ENCODE peak calls at places on chromosomes 1 and 21, in six cellular contexts. I, Z, J, T, E and U are unnamed samples.

GRCh38 chr21:25329227-25329626 is 278.1 kb downstream of the MRPL39 start:
- DNase-seq in T (no peak), I (no peak), Z (no peak), E (no peak), J (no peak), U (no peak)

GRCh38 chr21:31354604-31355443 is 10.8 kb upstream of the TIAM1 start:
- DNase-seq in Z (no peak), E (no peak), I (no peak), J (no peak), T (peak), U (no peak)

GRCh38 chr1:15941899-15942660 is 33.8 kb downstream of the ZBTB17 start:
- DNase-seq in J (no peak), Z (no peak), E (no peak), T (no peak), I (no peak), U (no peak)

GRCh38 chr1:192740214-192740613 is 68.6 kb upstream of the RGS2 start:
- DNase-seq in I (no peak), E (no peak), T (no peak), J (no peak), Z (no peak), U (no peak)

GRCh38 chr1:98048234-98048633 is 127.4 kb upstream of the DPYD start:
- DNase-seq in T (no peak), E (peak), Z (no peak), J (no peak), I (peak), U (no peak)

GRCh38 chr1:225454733-225455132 is 26.9 kb upstream of the LBR start:
- DNase-seq in I (no peak), E (no peak), T (no peak), Z (no peak), J (peak), U (no peak)

GRCh38 chr1:160018900-160019299 is 12.9 kb downstream of the PIGM start:
- DNase-seq in E (no peak), J (no peak), T (no peak), I (no peak), Z (no peak), U (no peak)

GRCh38 chr1:232039303-232039702 is 412.7 kb downstream of the DISC1 start:
- DNase-seq in Z (no peak), J (no peak), I (no peak), T (no peak), E (no peak), U (no peak)

GRCh38 chr1:194717941-194718340 is 1531.5 kb upstream of the B3GALT2 start:
- DNase-seq in Z (no peak), T (no peak), I (no peak), J (no peak), E (no peak), U (no peak)

GRCh38 chr1:7543718-7544090 is 227.4 kb upstream of the VAMP3 start:
- DNase-seq in I (no peak), E (no peak), T (no peak), J (no peak), Z (no peak), U (no peak)

GRCh38 chr1:116931016-116931918 is 21.6 kb downstream of the PTGFRN start:
- DNase-seq in E (no peak), Z (no peak), J (peak), I (no peak), T (no peak), U (no peak)

GRCh38 chr1:67489643-67490042 is 59.4 kb upstream of the SERBP1 start:
- DNase-seq in J (no peak), I (no peak), T (peak), Z (no peak), E (peak), U (peak)

GRCh38 chr1:188027613-188028012 is 1198.9 kb downstream of the PLA2G4A start:
- DNase-seq in J (no peak), Z (no peak), E (no peak), T (peak), I (no peak), U (no peak)

GRCh38 chr21:26846036-26846931 is 1.1 kb upstream of the ADAMTS1 start:
- DNase-seq in T (no peak), Z (no peak), J (no peak), E (no peak), I (peak), U (no peak)

GRCh38 chr1:168714012-168714411 is 15.0 kb downstream of the DPT start:
- DNase-seq in T (no peak), I (no peak), Z (no peak), E (no peak), J (no peak), U (no peak)

GRCh38 chr1:110936567-110936966 is 27.2 kb downstream of the LRIF1 start:
- DNase-seq in I (no peak), E (no peak), T (no peak), J (no peak), Z (no peak), U (no peak)

GRCh38 chr21:34609244-34609950 is 5.5 kb downstream of the RCAN1 start:
- DNase-seq in I (no peak), T (no peak), Z (no peak), J (no peak), E (no peak), U (no peak)

GRCh38 chr1:160550572-160551034 is 27.5 kb upstream of the SLAMF6 start:
- DNase-seq in J (peak), Z (no peak), I (peak), E (no peak), T (no peak), U (no peak)

GRCh38 chr1:227895828-227896685 is 51.7 kb downstream of the WNT9A start:
- DNase-seq in T (no peak), J (no peak), E (peak), Z (no peak), I (peak), U (no peak)

GRCh38 chr1:204706838-204707509 is 21.4 kb upstream of the LRRN2 start:
- DNase-seq in E (no peak), I (peak), Z (no peak), J (no peak), T (no peak), U (no peak)

GRCh38 chr1:198846506-198847010 is 207.7 kb downstream of the PTPRC start:
- DNase-seq in E (no peak), Z (no peak), I (no peak), J (no peak), T (no peak), U (no peak)

GRCh38 chr1:195328102-195328501 is 1280.1 kb downstream of the KCNT2 start:
- DNase-seq in E (no peak), I (no peak), Z (no peak), T (no peak), J (no peak), U (no peak)

GRCh38 chr1:167950569-167950968 is 13.7 kb upstream of the MPC2 start:
- DNase-seq in J (no peak), E (no peak), T (no peak), I (no peak), Z (no peak), U (no peak)

GRCh38 chr1:59718064-59718988 is 96.4 kb upstream of the HOOK1 start:
- DNase-seq in T (no peak), I (no peak), Z (no peak), E (peak), J (no peak), U (no peak)

GRCh38 chr1:203130358-203130992 is 2.9 kb downstream of the ADORA1 start:
- DNase-seq in T (no peak), I (peak), E (no peak), J (no peak), Z (no peak), U (no peak)

GRCh38 chr1:100834779-100835645 is 59.6 kb downstream of the EXTL2 start:
- DNase-seq in I (no peak), T (no peak), Z (no peak), J (peak), E (peak), U (no peak)

GRCh38 chr1:157472959-157473358 is 79.4 kb downstream of the FCRL5 start:
- DNase-seq in I (no peak), Z (no peak), T (no peak), J (no peak), E (no peak), U (no peak)

GRCh38 chr1:23657659-23658275 is 33.8 kb upstream of the RPL11 start:
- DNase-seq in I (peak), T (no peak), E (peak), J (peak), Z (peak), U (peak)

GRCh38 chr1:210200090-210200736 is 32.4 kb upstream of the SERTAD4 start:
- DNase-seq in E (no peak), T (no peak), I (no peak), Z (no peak), J (no peak), U (no peak)

GRCh38 chr1:179082308-179083030 is 599 bp downstream of the TOR3A start:
- DNase-seq in J (peak), T (no peak), E (peak), Z (peak), I (peak), U (peak)

GRCh38 chr1:147748687-147749350 is 11.6 kb downstream of the GJA5 start:
- DNase-seq in J (no peak), I (peak), Z (no peak), E (no peak), T (no peak), U (no peak)

GRCh38 chr1:77834771-77835334 is 53.6 kb upstream of the NEXN start:
- DNase-seq in I (no peak), T (no peak), E (no peak), Z (no peak), J (no peak), U (no peak)

GRCh38 chr1:12102066-12102465 is 39.0 kb downstream of the TNFRSF8 start:
- DNase-seq in Z (no peak), I (no peak), J (no peak), E (no peak), T (no peak), U (no peak)

GRCh38 chr21:39085843-39086415 is 97.3 kb downstream of the PSMG1 start:
- DNase-seq in I (no peak), E (no peak), Z (no peak), T (no peak), J (no peak), U (no peak)

GRCh38 chr1:112618721-112619517 is at the start of gene ST7L:
- DNase-seq in T (no peak), E (peak), Z (no peak), I (peak), J (peak), U (no peak)
- TF ChIP-seq POLR2A in T (peak), E (peak), Z (peak), I (no peak), J (peak), U (peak)

GRCh38 chr1:14928886-14929546 is 224.5 kb upstream of the TMEM51 start:
- DNase-seq in J (no peak), I (no peak), T (no peak), E (no peak), Z (no peak), U (no peak)

GRCh38 chr1:14930224-14930965 is 223.2 kb upstream of the TMEM51 start:
- DNase-seq in I (no peak), Z (no peak), T (no peak), J (no peak), E (no peak), U (no peak)

GRCh38 chr1:14928412-14928811 is 225.1 kb upstream of the TMEM51 start:
- DNase-seq in T (no peak), Z (no peak), I (no peak), J (peak), E (no peak), U (no peak)

GRCh38 chr1:14932034-14932638 is 221.4 kb upstream of the TMEM51 start:
- DNase-seq in J (no peak), E (no peak), I (no peak), Z (no peak), T (no peak), U (no peak)

DNA sequence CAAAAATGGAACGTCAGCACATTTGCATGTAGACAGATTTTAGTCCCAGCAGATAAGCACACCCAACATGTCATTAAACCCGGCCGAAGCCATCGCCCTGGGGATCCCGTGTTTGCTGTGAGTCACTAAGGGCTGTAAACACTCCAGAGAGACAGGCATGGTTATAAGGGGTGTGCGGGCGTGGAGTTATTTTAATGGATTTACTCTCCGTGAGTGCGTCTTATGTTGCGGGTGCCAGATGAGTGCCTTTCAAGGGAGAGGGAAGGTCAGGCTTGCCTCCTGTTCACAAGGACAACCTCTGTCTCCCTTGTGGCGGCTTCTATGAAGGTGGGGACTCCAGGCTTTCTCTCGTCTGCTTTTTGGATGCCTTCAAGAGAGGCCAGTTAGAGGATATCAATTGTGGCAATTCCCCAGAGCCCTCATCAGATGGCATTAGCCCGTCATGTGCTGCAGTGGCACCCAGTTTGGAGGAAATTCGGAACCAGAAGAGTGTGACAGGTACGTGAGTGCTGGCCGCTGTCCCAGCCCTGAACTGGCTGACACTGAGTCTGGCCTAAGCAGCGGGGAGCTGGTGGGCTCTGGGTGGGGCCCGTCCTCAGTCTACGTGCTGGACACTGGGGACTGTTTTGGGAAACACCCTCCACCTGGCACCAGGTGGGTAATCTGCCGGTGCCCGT is 223.9 kb upstream of the TMEM51 start:
- DNase-seq in E (no peak), T (no peak), Z (no peak), I (no peak), J (peak), U (no peak)
- TF ChIP-seq TAF1 in E (no peak), T (no peak), Z (no peak), I (no peak), J (no peak), U (no peak)

GRCh38 chr21:42056468-42056867 is 14.6 kb upstream of the UMODL1 start:
- DNase-seq in I (no peak), T (no peak), J (no peak), Z (no peak), E (no peak), U (no peak)

GRCh38 chr21:42055425-42055824 is 15.7 kb upstream of the UMODL1 start:
- DNase-seq in I (no peak), Z (no peak), E (no peak), T (no peak), J (no peak), U (no peak)

GRCh38 chr21:42058631-42059111 is 12.4 kb upstream of the UMODL1 start:
- DNase-seq in I (no peak), E (no peak), Z (no peak), T (no peak), J (no peak), U (no peak)

GRCh38 chr21:42057861-42058437 is 13.2 kb upstream of the UMODL1 start:
- DNase-seq in Z (no peak), E (no peak), T (no peak), J (no peak), I (no peak), U (no peak)

GRCh38 chr21:42056996-42057689 is 14.0 kb upstream of the UMODL1 start:
- DNase-seq in T (no peak), Z (no peak), J (no peak), E (no peak), I (no peak), U (no peak)
- TF ChIP-seq POLR2A in T (no peak), Z (no peak), J (no peak), E (no peak), I (no peak), U (no peak)

GRCh38 chr21:37704751-37705150 is 211.5 kb downstream of the KCNJ6 start:
- DNase-seq in T (no peak), I (no peak), E (no peak), Z (no peak), J (no peak), U (no peak)
- TF ChIP-seq TAF1 in T (no peak), I (no peak), E (no peak), Z (no peak), J (no peak), U (no peak)